ENCODE peak calls at places on chromosomes 1 and 21, in seven cellular contexts. G is foreskin fibroblast; R is activated CD8-positive, alpha-beta T cell treated with anti-CD3 and anti-CD28 coated beads for 36 hours; X is WTC11; J is fibroblast of lung; T is HCT116; V is ovary. I is an unnamed sample.

GRCh38 chr1:40270152-40270834 is 12.3 kb downstream of the ZMPSTE24 start:
- DNase-seq in G (no peak), R (peak), X (no peak), J (peak), T (no peak), V (no peak), I (peak)

GRCh38 chr1:186152227-186152944 is 222.7 kb downstream of the TPR start:
- DNase-seq in G (peak), R (no peak), X (no peak), J (peak), T (peak), V (no peak), I (peak)

GRCh38 chr1:78075621-78076020 is 29.9 kb downstream of the GIPC2 start:
- DNase-seq in G (peak), R (no peak), X (no peak), J (peak), T (no peak), V (no peak), I (no peak)

GRCh38 chr1:167689569-167689925 is 32.2 kb upstream of the MPZL1 start:
- DNase-seq in G (no peak), R (no peak), X (no peak), J (no peak), T (no peak), V (no peak), I (no peak)

GRCh38 chr21:30408782-30409494 is 13.1 kb downstream of the KRTAP13-1 start:
- DNase-seq in G (peak), R (peak), X (peak), J (peak), T (peak), V (no peak), I (peak)

GRCh38 chr1:198607714-198608113 is 31.1 kb upstream of the PTPRC start:
- DNase-seq in G (no peak), R (no peak), X (no peak), J (peak), T (no peak), V (no peak), I (no peak)

GRCh38 chr21:44085491-44086321 is 21.5 kb upstream of the PWP2 start:
- DNase-seq in G (no peak), R (peak), X (no peak), J (no peak), T (no peak), V (no peak), I (no peak)

GRCh38 chr1:163785868-163786267 is 464.1 kb downstream of the NUF2 start:
- DNase-seq in G (no peak), R (no peak), X (no peak), J (no peak), T (no peak), V (no peak), I (no peak)

GRCh38 chr1:117271959-117272358 is 61.2 kb upstream of the VTCN1 start:
- DNase-seq in G (no peak), R (no peak), X (no peak), J (peak), T (no peak), V (no peak), I (no peak)

GRCh38 chr21:46414965-46415275 is 43.8 kb upstream of the DIP2A start:
- DNase-seq in G (no peak), R (no peak), X (no peak), J (no peak), T (no peak), V (no peak), I (no peak)

GRCh38 chr1:85463666-85464496 is 1.1 kb downstream of the DDAH1 start:
- DNase-seq in G (peak), R (no peak), X (no peak), J (peak), T (no peak), V (peak), I (peak)

GRCh38 chr21:43850728-43851295 is 14.2 kb upstream of the AGPAT3 start:
- DNase-seq in G (no peak), R (no peak), X (no peak), J (no peak), T (no peak), V (no peak), I (no peak)

GRCh38 chr1:226443439-226443838 is 35.5 kb upstream of the PARP1 start:
- DNase-seq in G (peak), R (no peak), X (no peak), J (peak), T (peak), V (no peak), I (peak)

GRCh38 chr1:162612606-162613400 is 19.5 kb upstream of the DDR2 start:
- DNase-seq in G (peak), R (no peak), X (no peak), J (peak), T (no peak), V (peak), I (peak)

GRCh38 chr1:84969489-84970250 is 27.2 kb downstream of the MCOLN2 start:
- DNase-seq in G (peak), R (peak), X (no peak), J (no peak), T (no peak), V (no peak), I (no peak)

GRCh38 chr1:94723899-94724298 is 96.3 kb upstream of the SLC44A3 start:
- DNase-seq in G (peak), R (no peak), X (no peak), J (peak), T (no peak), V (no peak), I (no peak)

GRCh38 chr1:202343652-202344349 is 2.1 kb upstream of the UBE2T start:
- DNase-seq in G (peak), R (no peak), X (no peak), J (peak), T (peak), V (no peak), I (peak)

GRCh38 chr21:42063206-42063577 is 7.9 kb upstream of the UMODL1 start:
- DNase-seq in G (no peak), R (peak), X (no peak), J (no peak), T (no peak), V (no peak), I (no peak)

GRCh38 chr1:229204863-229205777 is 65.8 kb upstream of the RAB4A start:
- DNase-seq in G (peak), R (peak), X (no peak), J (peak), T (no peak), V (no peak), I (peak)

GRCh38 chr1:192980856-192981255 is 78.3 kb downstream of the UCHL5 start:
- DNase-seq in G (peak), R (no peak), X (no peak), J (peak), T (no peak), V (no peak), I (no peak)

GRCh38 chr1:188782220-188782841 is 1695.3 kb downstream of the BRINP3 start:
- DNase-seq in G (peak), R (peak), X (peak), J (peak), T (peak), V (no peak), I (no peak)

GRCh38 chr1:19582318-19582717 is 61.8 kb upstream of the NBL1 start:
- DNase-seq in G (peak), R (peak), X (peak), J (no peak), T (peak), V (peak), I (no peak)

GRCh38 chr21:41598561-41599511 is 90.9 kb upstream of the TMPRSS2 start:
- DNase-seq in G (no peak), R (no peak), X (no peak), J (no peak), T (no peak), V (no peak), I (no peak)

DNA sequence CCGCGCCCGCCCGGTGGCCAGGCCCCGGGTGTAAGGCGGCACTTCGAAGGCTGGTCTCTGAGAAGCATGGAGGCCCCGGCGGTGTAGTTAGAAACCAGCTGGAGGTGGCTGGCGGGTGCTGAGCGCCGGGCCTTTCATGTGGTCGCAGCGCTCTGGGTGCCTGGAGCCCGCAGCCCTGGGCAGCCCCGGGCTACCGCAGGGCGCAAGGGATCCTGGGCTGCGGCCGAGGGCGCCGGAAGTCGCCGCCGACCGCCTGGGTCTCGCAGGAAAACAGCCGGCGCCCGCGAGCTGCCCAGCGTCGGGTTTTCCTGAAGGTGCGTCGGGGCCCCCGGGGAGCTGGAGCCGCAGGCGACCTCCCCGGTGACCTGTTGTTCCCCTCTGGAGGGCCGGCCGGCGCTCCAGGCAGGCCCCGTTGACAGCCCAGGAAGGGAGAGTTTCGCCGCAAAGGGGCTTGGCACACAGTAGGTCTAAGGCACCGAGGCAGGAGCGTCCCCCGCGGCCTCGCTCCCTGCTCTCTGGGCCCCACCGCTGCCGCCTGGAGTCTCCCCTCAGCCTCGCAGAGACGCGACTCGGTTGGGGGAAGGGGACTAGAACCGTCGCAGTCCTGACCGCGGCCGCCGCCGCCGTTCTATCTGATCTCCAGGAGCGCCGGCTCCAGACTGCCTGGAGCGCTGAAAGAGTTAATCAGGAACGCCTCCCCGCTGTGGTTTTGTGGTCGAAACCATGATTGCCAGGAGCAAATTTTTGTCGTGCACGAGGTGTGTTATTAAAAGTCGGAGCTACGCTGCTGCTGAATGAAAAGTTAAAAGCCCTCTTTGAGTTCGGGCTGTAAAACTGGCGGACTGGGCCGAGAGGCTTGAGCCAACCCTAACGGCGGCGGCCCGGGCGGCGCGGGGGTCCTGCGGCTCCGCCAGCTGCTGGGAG is 2.8 kb downstream of the GRHL3 start:
- DNase-seq in G (peak), R (peak), X (peak), J (peak), T (peak), V (peak), I (peak)
- TF ChIP-seq CTCF in G (no peak), R (no peak), X (no peak), J (no peak), T (no peak), V (no peak), I (no peak)

GRCh38 chr1:216600730-216601426 is 122.4 kb downstream of the ESRRG start:
- DNase-seq in G (peak), R (no peak), X (peak), J (peak), T (no peak), V (peak), I (peak)
- TF ChIP-seq CTCF in G (peak), R (no peak), X (no peak), J (peak), T (no peak), V (no peak), I (peak)

GRCh38 chr1:53627666-53628065 is 111.3 kb downstream of the GLIS1 start:
- DNase-seq in G (no peak), R (no peak), X (no peak), J (no peak), T (no peak), V (no peak), I (no peak)
- TF ChIP-seq CTCF in G (no peak), R (no peak), X (no peak), J (no peak), T (no peak), V (no peak), I (no peak)

GRCh38 chr1:21913763-21914162 is 23.3 kb downstream of the HSPG2 start:
- DNase-seq in G (peak), R (peak), X (no peak), J (no peak), T (no peak), V (no peak), I (no peak)
- TF ChIP-seq CTCF in G (no peak), R (no peak), X (no peak), J (no peak), T (no peak), V (no peak), I (no peak)

GRCh38 chr1:44653107-44653964 is 20.9 kb downstream of the TMEM53 start:
- DNase-seq in G (no peak), R (no peak), X (no peak), J (no peak), T (no peak), V (no peak), I (no peak)
- TF ChIP-seq CTCF in G (no peak), R (peak), X (no peak), J (no peak), T (no peak), V (no peak), I (no peak)

DNA sequence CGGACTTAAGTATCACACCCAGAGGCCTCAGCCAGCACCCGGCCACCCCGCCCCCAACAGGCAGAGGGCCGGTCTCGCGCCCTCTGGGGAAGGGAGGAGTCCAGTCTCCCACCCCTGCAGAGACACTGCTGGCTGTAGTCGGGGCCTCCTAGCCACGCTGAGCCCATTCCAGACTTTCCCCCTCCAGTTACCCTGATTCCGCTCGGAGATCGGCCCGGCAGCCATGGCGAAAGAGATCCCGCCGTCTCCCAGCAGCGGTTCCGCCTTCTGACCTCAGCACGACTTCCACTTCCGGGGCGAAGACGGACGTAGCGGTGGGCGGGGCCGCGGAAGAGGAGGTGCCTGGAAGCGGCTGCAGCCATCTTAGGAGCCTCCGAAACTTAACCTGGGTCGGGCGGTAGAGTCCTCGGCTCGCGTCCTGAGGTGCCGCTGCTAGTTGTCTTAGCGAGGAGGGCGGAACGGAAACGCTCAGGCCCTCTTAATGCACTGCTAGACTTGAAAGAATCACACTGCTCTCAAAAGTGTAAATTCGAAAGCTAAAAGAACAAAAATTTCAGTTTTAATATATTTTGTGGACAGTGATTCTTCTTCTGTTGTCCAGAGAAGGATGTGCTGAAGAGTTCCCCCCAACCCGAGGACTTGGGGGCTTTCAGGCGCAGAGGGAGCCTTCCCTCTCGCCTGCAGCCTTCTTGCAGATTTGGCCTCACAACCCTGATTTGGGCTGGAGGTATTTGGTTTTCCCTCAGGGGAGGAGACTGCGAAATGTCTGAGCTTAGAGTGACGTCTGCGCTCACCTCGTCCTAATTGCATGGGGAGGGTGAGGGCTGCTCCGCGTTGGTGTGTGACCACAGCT is at the start of gene SF3B4:
- DNase-seq in G (peak), R (peak), X (peak), J (peak), T (peak), V (peak), I (peak)
- TF ChIP-seq CTCF in G (no peak), R (no peak), X (no peak), J (no peak), T (no peak), V (peak), I (no peak)

GRCh38 chr21:28385845-28386244 is 606.8 kb downstream of the LTN1 start:
- DNase-seq in G (no peak), R (no peak), X (no peak), J (no peak), T (no peak), V (no peak), I (no peak)
- TF ChIP-seq CTCF in G (no peak), R (no peak), X (no peak), J (no peak), T (no peak), V (no peak), I (no peak)

GRCh38 chr1:62906428-62906886 is 122.5 kb downstream of the ATG4C start:
- DNase-seq in G (peak), R (peak), X (peak), J (no peak), T (peak), V (no peak), I (peak)

GRCh38 chr1:62917314-62917713 is 133.4 kb downstream of the ATG4C start:
- DNase-seq in G (no peak), R (no peak), X (no peak), J (no peak), T (no peak), V (no peak), I (no peak)

GRCh38 chr1:62917805-62918204 is 133.9 kb downstream of the ATG4C start:
- DNase-seq in G (no peak), R (no peak), X (no peak), J (no peak), T (no peak), V (no peak), I (no peak)

GRCh38 chr1:62908168-62908567 is 124.2 kb downstream of the ATG4C start:
- DNase-seq in G (no peak), R (no peak), X (no peak), J (no peak), T (no peak), V (no peak), I (no peak)

DNA sequence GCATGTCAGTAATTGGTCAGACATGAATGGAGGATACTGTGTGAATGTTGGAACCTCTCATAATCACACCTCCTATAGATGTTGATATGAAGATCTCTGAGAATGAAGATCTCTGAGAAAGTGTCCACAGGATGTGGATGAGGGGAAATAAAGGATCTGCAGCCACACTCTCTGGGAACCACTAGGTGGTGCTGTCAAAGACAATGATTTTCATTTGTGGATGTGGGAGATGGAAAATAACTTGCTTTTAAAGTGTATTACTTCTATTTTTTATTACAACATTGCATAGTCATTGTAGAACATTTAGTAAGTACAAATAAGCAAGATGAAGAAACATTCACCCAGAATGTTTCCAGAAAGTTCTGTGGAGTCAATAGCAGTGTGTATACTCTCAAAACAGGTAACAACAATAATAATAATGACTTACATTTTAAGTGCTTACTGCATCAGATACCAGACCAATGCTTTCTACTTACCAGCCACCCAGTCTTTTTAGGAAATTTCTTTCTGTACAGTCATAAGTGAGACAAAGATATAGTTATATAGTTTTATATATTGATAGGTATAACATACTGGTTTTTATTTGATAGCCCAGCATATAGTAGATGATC is 128.2 kb downstream of the ATG4C start:
- DNase-seq in G (peak), R (no peak), X (no peak), J (peak), T (no peak), V (no peak), I (peak)
- TF ChIP-seq CTCF in G (peak), R (peak), X (peak), J (peak), T (peak), V (no peak), I (peak)

I was measured in AG10803.